ENCODE peak calls at places on chromosomes 7 and 10, in six cellular contexts. Y, Z, T, P, S and D are unnamed samples. For H3K9me3, the result is how much of the 10 kb centered on the place peaks cover.

GRCh38 chr7:78226059-78226658 is 427.6 kb downstream of the PHTF2 start:
- DNase-seq in S (no peak), Y (peak), T (peak), P (peak), Z (no peak), D (no peak)

GRCh38 chr10:90450797-90451196 is 407.0 kb downstream of the HTR7 start:
- DNase-seq in Y (no peak), T (no peak), Z (no peak), S (no peak), P (no peak), D (no peak)

GRCh38 chr10:102583435-102584417 is 60.6 kb upstream of the TRIM8 start:
- DNase-seq in Z (peak), Y (peak), P (peak), S (peak), T (peak), D (peak)

GRCh38 chr10:86334515-86335085 is 32.0 kb downstream of the GRID1 start:
- DNase-seq in Z (no peak), T (peak), P (no peak), Y (no peak), S (no peak), D (peak)

GRCh38 chr7:154873722-154874121 is 129.2 kb downstream of the PAXIP1 start:
- DNase-seq in P (no peak), T (no peak), S (no peak), Z (no peak), Y (no peak), D (no peak)

GRCh38 chr10:12543589-12543988 is 194.2 kb downstream of the CAMK1D start:
- DNase-seq in Z (no peak), Y (no peak), S (no peak), T (peak), P (no peak), D (no peak)

GRCh38 chr7:150451833-150452431 is 1.5 kb downstream of the GIMAP8 start:
- DNase-seq in P (no peak), Y (no peak), S (no peak), Z (no peak), T (peak), D (no peak)

GRCh38 chr7:2193575-2194305 is 39.0 kb downstream of the MAD1L1 start:
- DNase-seq in P (no peak), T (no peak), Z (no peak), Y (no peak), S (no peak), D (no peak)

GRCh38 chr10:47065903-47066302 is 154.7 kb downstream of the PTPN20 start:
- DNase-seq in Y (no peak), Z (no peak), T (peak), S (no peak), P (no peak), D (no peak)

GRCh38 chr10:79399242-79399831 is 46.1 kb downstream of the ZCCHC24 start:
- DNase-seq in S (peak), Z (no peak), Y (peak), P (no peak), T (peak), D (peak)

GRCh38 chr10:110919349-110919931 is at the start of gene SHOC2:
- DNase-seq in T (peak), S (peak), Z (no peak), Y (no peak), P (peak), D (peak)

GRCh38 chr7:30866939-30867338 is 44.7 kb upstream of the AQP1 start:
- DNase-seq in Z (no peak), S (no peak), T (no peak), Y (no peak), P (no peak), D (no peak)

GRCh38 chr7:46218461-46219202 is 297.6 kb upstream of the IGFBP3 start:
- DNase-seq in P (no peak), S (no peak), T (no peak), Z (no peak), Y (no peak), D (no peak)

GRCh38 chr7:56078196-56078595 is 14.1 kb downstream of the SUMF2 start:
- DNase-seq in P (no peak), T (no peak), Z (no peak), S (no peak), Y (no peak), D (peak)

GRCh38 chr7:119197872-119198527 is 973.5 kb downstream of the ANKRD7 start:
- DNase-seq in P (peak), Y (peak), T (peak), Z (no peak), S (no peak), D (no peak)

GRCh38 chr7:27165089-27165654 is at the start of gene HOXA9:
- DNase-seq in S (peak), P (no peak), Z (peak), Y (peak), T (no peak), D (peak)

GRCh38 chr10:6279540-6280267 is 77.0 kb downstream of the PFKFB3 start:
- DNase-seq in Z (no peak), S (no peak), Y (peak), P (no peak), T (peak), D (no peak)

GRCh38 chr7:19665399-19666008 is 43.3 kb downstream of the POLR1F start:
- DNase-seq in T (no peak), P (peak), S (no peak), Z (peak), Y (peak), D (no peak)

GRCh38 chr7:124480074-124480820 is 285.3 kb downstream of the GPR37 start:
- DNase-seq in Y (no peak), Z (no peak), S (no peak), P (no peak), T (no peak), D (no peak)

GRCh38 chr10:76887223-76888010 is 750.2 kb downstream of the KCNMA1 start:
- DNase-seq in Z (no peak), S (no peak), T (no peak), P (no peak), Y (no peak), D (no peak)

GRCh38 chr10:11012476-11012875 is 5.2 kb upstream of the CELF2 start:
- DNase-seq in T (no peak), Z (no peak), Y (no peak), S (peak), P (no peak), D (no peak)
- H3K4me3 ChIP-seq in T (no peak), Z (no peak), Y (no peak), S (peak), P (no peak), D (no peak)

GRCh38 chr10:131436467-131436866 is 124.9 kb upstream of the TCERG1L start:
- DNase-seq in P (no peak), Y (no peak), T (no peak), Z (no peak), S (no peak), D (no peak)
- H3K9me3 ChIP-seq in P (under half), Y (half or more), T (under half), Z (under half), S (under half), D (under half)

GRCh38 chr10:7659560-7659959 is 7.2 kb downstream of the ITIH5 start:
- DNase-seq in T (no peak), S (no peak), Z (no peak), P (no peak), Y (no peak), D (no peak)
- H3K4me3 ChIP-seq in T (no peak), S (no peak), Z (no peak), P (no peak), Y (no peak), D (no peak)

GRCh38 chr10:29499993-29500537 is 134.7 kb downstream of the SVIL start:
- DNase-seq in P (no peak), S (no peak), T (no peak), Y (no peak), Z (no peak), D (no peak)

GRCh38 chr10:29496341-29497162 is 138.2 kb downstream of the SVIL start:
- DNase-seq in Y (peak), P (peak), S (peak), T (peak), Z (peak), D (peak)

GRCh38 chr10:29501692-29502091 is 133.1 kb downstream of the SVIL start:
- DNase-seq in T (no peak), Y (peak), Z (no peak), S (no peak), P (no peak), D (no peak)

DNA sequence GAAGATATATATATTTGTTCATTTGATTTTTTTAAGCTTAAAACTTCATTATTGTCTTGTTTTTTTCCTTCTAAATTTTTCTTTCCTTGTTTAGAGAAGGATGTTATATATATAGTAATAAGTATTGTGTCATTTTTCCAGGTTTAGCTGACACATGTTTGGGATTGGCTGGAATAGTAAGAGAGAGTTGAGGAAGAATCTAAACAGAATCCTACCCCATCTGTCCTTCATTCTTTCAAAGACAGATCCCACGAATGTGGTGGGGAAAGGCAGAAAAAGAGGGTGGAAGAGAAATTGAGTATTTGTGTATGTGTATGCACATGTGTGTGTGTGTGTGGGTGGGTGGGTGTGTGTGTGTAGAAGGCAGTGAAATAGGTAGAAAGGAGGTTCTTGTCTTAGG is 132.4 kb downstream of the SVIL start:
- DNase-seq in Y (no peak), S (no peak), T (no peak), P (no peak), Z (no peak), D (no peak)
- H3K9me3 ChIP-seq in Y (under half), S (under half), T (under half), P (under half), Z (under half), D (under half)

GRCh38 chr10:75395171-75395954 is 6.2 kb downstream of the ZNF503 start:
- DNase-seq in T (peak), P (no peak), Y (peak), S (peak), Z (no peak), D (peak)

GRCh38 chr10:75397571-75397921 is 4.0 kb downstream of the ZNF503 start:
- DNase-seq in Y (no peak), T (no peak), P (no peak), S (no peak), Z (no peak), D (no peak)

GRCh38 chr10:75395955-75396860 is 5.4 kb downstream of the ZNF503 start:
- DNase-seq in Z (no peak), Y (no peak), S (peak), T (peak), P (no peak), D (peak)

GRCh38 chr10:75398238-75398629 is 3.3 kb downstream of the ZNF503 start:
- DNase-seq in S (no peak), T (no peak), Y (no peak), Z (no peak), P (no peak), D (no peak)

DNA sequence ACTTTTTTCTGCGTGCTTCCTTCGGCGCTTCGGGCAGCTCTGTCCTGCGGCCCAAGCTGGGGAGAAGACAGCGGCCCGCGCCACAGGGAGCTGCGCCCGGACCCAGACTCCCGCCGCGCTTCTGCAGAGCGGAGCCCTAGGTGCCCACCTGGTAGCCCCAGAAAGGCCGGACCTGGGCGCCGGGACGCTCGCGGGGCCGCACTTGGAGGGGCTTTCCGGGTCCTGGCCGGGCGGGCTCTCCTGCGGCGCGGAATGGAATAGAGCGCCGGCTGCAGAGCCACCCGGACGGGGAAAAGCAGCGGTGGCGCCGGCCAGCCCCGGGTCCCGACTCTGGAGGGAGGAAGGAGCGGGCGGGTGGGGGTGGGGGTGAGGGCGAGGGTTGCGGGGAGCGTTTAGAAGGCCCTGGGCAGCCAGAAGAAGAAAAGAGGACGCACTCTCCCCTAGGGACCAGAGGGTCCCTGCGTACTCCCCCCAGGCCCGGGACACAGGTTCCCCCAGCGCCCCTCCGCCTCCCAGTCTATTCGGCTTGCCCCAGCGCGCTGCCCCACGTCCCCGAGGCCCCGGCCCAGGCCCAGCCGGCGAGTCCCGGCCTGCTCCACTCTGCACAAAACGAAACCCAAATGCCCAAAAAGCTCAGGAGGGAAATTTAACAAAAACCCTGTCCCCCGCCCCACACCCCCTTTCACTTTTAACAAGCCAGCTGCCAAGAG is 4.5 kb downstream of the ZNF503 start:
- DNase-seq in T (no peak), Y (no peak), S (peak), P (no peak), Z (no peak), D (no peak)
- H3K4me3 ChIP-seq in T (peak), Y (peak), S (peak), P (no peak), Z (no peak), D (peak)

DNA sequence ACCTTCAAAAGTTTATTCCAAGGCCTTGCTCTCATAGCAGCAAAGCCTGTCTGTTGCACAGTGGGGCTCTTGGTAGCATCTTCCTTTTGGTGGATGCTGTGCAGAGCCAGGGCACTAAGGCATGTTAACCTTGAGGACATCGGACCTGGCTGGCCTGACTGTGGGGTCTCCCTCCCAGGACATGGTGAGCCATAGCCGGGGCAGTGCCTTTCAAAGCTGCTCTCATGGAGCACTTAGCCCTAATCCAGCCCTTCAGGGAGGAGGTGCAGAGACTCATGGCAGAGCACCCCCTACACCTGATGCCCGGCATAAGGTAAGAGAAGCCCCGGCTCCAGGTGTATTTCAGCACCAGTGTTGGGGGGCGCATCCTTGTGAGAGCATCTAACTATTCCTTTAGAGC is 941.4 kb upstream of the ZNF722 start:
- DNase-seq in T (no peak), P (no peak), S (no peak), Z (no peak), Y (no peak), D (no peak)
- H3K9me3 ChIP-seq in T (under half), P (under half), S (under half), Z (under half), Y (under half), D (under half)